ENCODE peak calls at places on chromosome 1, in five cellular contexts. X, F, Z, P and R are unnamed samples.

GRCh38 chr1:104195395-104195794 is 445.7 kb downstream of the AMY1C start:
- DNase-seq in Z (no peak), X (no peak), F (no peak), P (no peak), R (peak; percentile 3)

GRCh38 chr1:37999434-38000232 is 5.7 kb downstream of the FHL3 start:
- DNase-seq in Z (no peak), X (peak; percentile 74), F (no peak), P (no peak), R (peak; percentile 65)

GRCh38 chr1:24978383-24979032 is 48.4 kb upstream of the RUNX3 start:
- DNase-seq in X (no peak), Z (no peak), F (no peak), P (no peak), R (no peak)

GRCh38 chr1:202349263-202349928 is 897 bp downstream of the PPP1R12B start:
- DNase-seq in P (no peak), X (no peak), Z (peak; percentile 23), F (no peak), R (no peak)

GRCh38 chr1:53725238-53725689 is 13.7 kb downstream of the GLIS1 start:
- DNase-seq in Z (no peak), F (no peak), X (peak; percentile 57), P (no peak), R (no peak)

GRCh38 chr1:45299296-45299695 is 27.4 kb upstream of the HPDL start:
- DNase-seq in Z (no peak), P (no peak), X (no peak), F (no peak), R (no peak)

GRCh38 chr1:186838380-186839076 is 9.8 kb downstream of the PLA2G4A start:
- DNase-seq in P (no peak), Z (no peak), X (no peak), F (no peak), R (peak; percentile 57)

GRCh38 chr1:97901017-97901658 is 19.7 kb downstream of the DPYD start:
- DNase-seq in P (no peak), Z (no peak), F (no peak), X (no peak), R (no peak)

GRCh38 chr1:64864018-64864945 is 102.1 kb downstream of the JAK1 start:
- DNase-seq in X (peak; percentile 74), Z (peak; percentile 97), F (peak; percentile 84), P (peak; percentile 89), R (peak; percentile 61)

DNA sequence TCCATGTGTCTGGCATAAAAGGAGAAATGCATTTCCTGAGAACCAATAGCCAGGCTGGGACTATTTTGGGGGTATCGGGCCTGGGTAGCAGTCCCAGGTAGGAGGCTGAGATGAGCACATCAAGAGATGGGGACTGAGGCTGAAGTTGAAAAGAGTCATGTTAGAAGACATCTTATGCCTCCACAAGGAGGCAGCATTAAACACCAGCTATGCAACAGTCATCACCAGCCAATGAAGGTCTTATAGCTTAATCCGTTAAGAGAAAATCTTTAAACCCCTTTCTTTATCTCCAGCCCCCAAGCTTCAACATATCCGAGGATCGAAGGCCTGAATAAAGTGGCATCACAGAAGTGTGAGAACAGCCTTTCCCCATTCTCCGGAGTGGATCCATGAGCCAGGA is 640.7 kb upstream of the PTBP2 start:
- DNase-seq in F (no peak), Z (peak; percentile 5), P (no peak), X (no peak), R (no peak)
- TF ChIP-seq CTCF in F (no peak), Z (peak; percentile 12), P (no peak), X (no peak), R (no peak)

GRCh38 chr1:198771562-198772153 is 132.8 kb downstream of the PTPRC start:
- DNase-seq in F (peak; percentile 11), X (peak; percentile 52), Z (peak; percentile 62), P (no peak), R (peak; percentile 42)
- TF ChIP-seq CTCF in F (peak; percentile 40), X (peak; percentile 78), Z (peak; percentile 89), P (peak; percentile 71), R (peak; percentile 73)

GRCh38 chr1:156111355-156111962 is 3.1 kb upstream of the LMNA start:
- DNase-seq in F (no peak), X (no peak), P (no peak), Z (no peak), R (no peak)
- TF ChIP-seq CTCF in F (no peak), X (no peak), P (no peak), Z (no peak), R (no peak)

DNA sequence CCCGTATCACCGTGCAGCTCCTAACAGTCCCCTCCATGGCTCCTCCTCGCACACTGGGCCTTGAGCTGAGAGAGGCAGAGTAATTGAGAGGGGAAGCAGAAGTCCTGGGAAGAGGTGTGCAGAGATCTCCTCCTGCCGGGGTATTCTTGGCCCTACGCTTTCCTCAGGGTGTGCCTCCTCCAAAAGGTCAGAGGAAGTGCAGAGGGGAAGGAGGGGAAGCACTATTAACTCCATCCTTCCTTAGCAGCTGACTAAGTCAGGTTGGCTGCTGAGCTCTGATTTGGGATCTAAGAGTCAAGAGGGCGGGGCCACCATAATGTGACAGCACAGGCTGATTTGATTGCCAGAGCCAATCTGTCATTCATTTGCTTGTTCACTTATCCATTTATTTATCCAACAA is 12.3 kb downstream of the ATP2B4 start:
- DNase-seq in Z (no peak), F (no peak), P (no peak), X (no peak), R (no peak)
- TF ChIP-seq CTCF in Z (no peak), F (no peak), P (no peak), X (no peak), R (no peak)

DNA sequence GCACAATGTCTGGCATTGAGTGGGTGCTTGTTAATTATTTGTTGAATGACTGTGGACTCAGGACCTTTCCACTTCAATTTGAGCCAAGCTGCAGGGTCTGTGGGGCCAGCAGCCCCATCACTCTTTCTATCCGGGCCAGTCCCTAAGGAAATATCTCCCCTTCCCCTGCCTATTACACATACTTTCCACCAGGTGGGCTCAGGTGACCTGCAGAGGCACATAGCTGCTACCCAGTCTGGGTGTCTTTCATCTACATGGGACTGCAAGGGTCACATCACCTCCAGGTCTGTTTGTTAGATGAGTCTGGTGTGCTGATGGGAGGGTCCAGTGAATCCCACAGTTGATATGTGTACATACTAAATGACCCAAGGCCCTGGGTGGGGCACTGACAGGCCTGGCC is 59.6 kb upstream of the KDM4A start:
- DNase-seq in X (no peak), Z (no peak), P (no peak), F (no peak), R (peak; percentile 9)
- TF ChIP-seq CTCF in X (no peak), Z (peak; percentile 27), P (no peak), F (no peak), R (peak; percentile 23)

DNA sequence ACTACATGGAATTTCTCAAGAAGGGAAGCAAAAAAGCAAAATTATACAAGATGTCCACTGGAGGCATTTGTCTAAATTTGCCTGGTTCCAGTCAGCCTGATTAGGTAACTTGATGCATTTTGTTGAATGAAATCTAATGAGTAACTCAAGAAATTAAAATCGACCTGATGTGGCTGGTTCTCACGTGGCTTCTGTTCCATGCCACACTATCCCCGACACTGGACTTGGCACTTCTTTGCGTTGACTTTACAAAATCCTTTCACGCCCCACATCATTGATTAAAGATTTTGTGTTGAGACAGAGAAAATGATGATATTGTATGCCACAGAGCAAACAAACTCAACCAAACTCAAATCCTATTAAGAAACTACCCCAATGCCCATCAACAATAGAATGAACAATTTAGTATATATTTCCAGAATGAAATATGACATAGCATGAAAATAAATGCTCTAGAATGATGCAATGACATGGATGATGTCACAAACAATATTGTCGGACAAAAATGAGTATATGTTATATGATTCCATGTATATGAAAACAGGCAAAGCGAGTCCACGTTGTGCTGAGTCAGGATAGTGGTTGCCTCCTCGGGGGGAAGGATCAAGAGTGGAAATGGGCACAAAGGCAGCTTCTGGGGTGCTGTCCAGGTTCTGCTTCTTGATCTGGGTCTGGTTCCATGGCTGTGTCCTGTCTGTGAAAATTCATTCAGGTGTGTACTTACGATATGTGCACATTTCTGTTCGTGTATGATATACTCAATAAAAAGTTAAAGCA is 12.9 kb upstream of the HMGCS2 start:
- DNase-seq in Z (no peak), F (no peak), P (no peak), X (no peak), R (no peak)
- TF ChIP-seq CTCF in Z (no peak), F (no peak), P (no peak), X (no peak), R (no peak)

GRCh38 chr1:67804710-67805109 is 28.6 kb downstream of the GNG12 start:
- DNase-seq in F (no peak), Z (no peak), P (no peak), X (no peak), R (no peak)
- TF ChIP-seq CTCF in F (no peak), Z (peak; percentile 28), P (no peak), X (peak; percentile 12), R (no peak)